ENCODE peak calls at places on chromosomes 4 and X, in six cellular contexts. J is breast epithelium, Q is HCT116, O is upper lobe of left lung, M is esophagus muscularis mucosa, T is HL-60. H is an unnamed sample.

GRCh38 chrX:15686818-15687685 is 22.4 kb upstream of the CLTRN start:
- DNase-seq in O (no peak), M (no peak), J (no peak), Q (peak; percentile 8), T (no peak), H (no peak)

GRCh38 chr4:167966161-167966560 is 126.2 kb upstream of the ANXA10 start:
- DNase-seq in J (no peak), Q (no peak), O (no peak), T (no peak), M (no peak), H (no peak)

GRCh38 chr4:139266583-139267257 is 13.3 kb downstream of the MGARP start:
- DNase-seq in T (peak; percentile 43), J (no peak), M (no peak), Q (no peak), O (no peak), H (peak; percentile 90)

GRCh38 chr4:169103966-169104412 is 93.9 kb upstream of the CBR4 start:
- DNase-seq in M (no peak), J (no peak), O (no peak), T (no peak), Q (no peak), H (no peak)

GRCh38 chrX:154443479-154443910 is 446 bp upstream of the FAM50A start:
- DNase-seq in O (no peak), J (no peak), T (no peak), Q (no peak), M (no peak), H (no peak)

GRCh38 chr4:125231661-125232060 is 83.1 kb upstream of the FAT4 start:
- DNase-seq in O (no peak), M (no peak), T (no peak), J (no peak), Q (no peak), H (no peak)

GRCh38 chrX:14528629-14529287 is 578 bp upstream of the GLRA2 start:
- DNase-seq in J (no peak), T (no peak), M (no peak), Q (peak; percentile 13), O (no peak), H (peak; percentile 63)

GRCh38 chr4:152485726-152486276 is 50.1 kb downstream of the FBXW7 start:
- DNase-seq in T (no peak), O (no peak), J (no peak), Q (no peak), M (no peak), H (no peak)

GRCh38 chrX:39982927-39983326 is 114.8 kb downstream of the BCOR start:
- DNase-seq in M (no peak), Q (no peak), O (no peak), J (no peak), T (no peak), H (no peak)

GRCh38 chr4:72629540-72629939 is 60.5 kb upstream of the ADAMTS3 start:
- DNase-seq in O (no peak), Q (no peak), J (no peak), M (no peak), T (no peak), H (no peak)

GRCh38 chr4:153257151-153257620 is 52.9 kb downstream of the TRIM2 start:
- DNase-seq in T (no peak), M (no peak), O (no peak), J (no peak), Q (no peak), H (no peak)

GRCh38 chr4:148071009-148071408 is 339.1 kb downstream of the ARHGAP10 start:
- DNase-seq in J (no peak), O (no peak), M (no peak), Q (no peak), T (no peak), H (no peak)

GRCh38 chr4:18213576-18214198 is 192.1 kb upstream of the LCORL start:
- DNase-seq in O (no peak), T (no peak), M (no peak), Q (no peak), J (no peak), H (no peak)

GRCh38 chr4:40693946-40694345 is 55.8 kb upstream of the NSUN7 start:
- DNase-seq in Q (no peak), O (no peak), T (no peak), J (no peak), M (no peak), H (no peak)

GRCh38 chr4:74473155-74473811 is 28.3 kb downstream of the AREG start:
- DNase-seq in M (no peak), T (no peak), Q (no peak), J (no peak), O (no peak), H (no peak)

GRCh38 chrX:21166302-21166982 is 207.8 kb upstream of the CNKSR2 start:
- DNase-seq in O (no peak), Q (no peak), J (no peak), M (no peak), T (no peak), H (no peak)

GRCh38 chr4:113899260-113900177 is 79.9 kb downstream of the ARSJ start:
- DNase-seq in M (no peak), J (no peak), Q (no peak), T (peak; percentile 13), O (no peak), H (no peak)

GRCh38 chrX:37993857-37994619 is 12.3 kb upstream of the SYTL5 start:
- DNase-seq in J (no peak), M (no peak), O (no peak), T (peak; percentile 21), Q (peak; percentile 42), H (no peak)

GRCh38 chr4:59091376-59092142 is 1981.4 kb upstream of the IGFBP7 start:
- DNase-seq in J (no peak), Q (no peak), M (no peak), O (peak; percentile 12), T (no peak), H (peak; percentile 54)

GRCh38 chr4:95715830-95716229 is 124.1 kb upstream of the PDHA2 start:
- DNase-seq in M (no peak), O (no peak), T (no peak), J (no peak), Q (no peak), H (no peak)

GRCh38 chrX:105297041-105297440 is 76.5 kb upstream of the TEX13A start:
- DNase-seq in M (no peak), J (no peak), O (no peak), Q (no peak), T (no peak), H (no peak)

GRCh38 chrX:31609130-31609529 is 537.3 kb upstream of the FTHL17 start:
- DNase-seq in J (no peak), M (no peak), O (no peak), Q (no peak), T (no peak), H (no peak)

GRCh38 chrX:11304829-11305228 is 11.6 kb downstream of the AMELX start:
- DNase-seq in J (no peak), M (no peak), O (no peak), Q (no peak), T (no peak), H (no peak)

DNA sequence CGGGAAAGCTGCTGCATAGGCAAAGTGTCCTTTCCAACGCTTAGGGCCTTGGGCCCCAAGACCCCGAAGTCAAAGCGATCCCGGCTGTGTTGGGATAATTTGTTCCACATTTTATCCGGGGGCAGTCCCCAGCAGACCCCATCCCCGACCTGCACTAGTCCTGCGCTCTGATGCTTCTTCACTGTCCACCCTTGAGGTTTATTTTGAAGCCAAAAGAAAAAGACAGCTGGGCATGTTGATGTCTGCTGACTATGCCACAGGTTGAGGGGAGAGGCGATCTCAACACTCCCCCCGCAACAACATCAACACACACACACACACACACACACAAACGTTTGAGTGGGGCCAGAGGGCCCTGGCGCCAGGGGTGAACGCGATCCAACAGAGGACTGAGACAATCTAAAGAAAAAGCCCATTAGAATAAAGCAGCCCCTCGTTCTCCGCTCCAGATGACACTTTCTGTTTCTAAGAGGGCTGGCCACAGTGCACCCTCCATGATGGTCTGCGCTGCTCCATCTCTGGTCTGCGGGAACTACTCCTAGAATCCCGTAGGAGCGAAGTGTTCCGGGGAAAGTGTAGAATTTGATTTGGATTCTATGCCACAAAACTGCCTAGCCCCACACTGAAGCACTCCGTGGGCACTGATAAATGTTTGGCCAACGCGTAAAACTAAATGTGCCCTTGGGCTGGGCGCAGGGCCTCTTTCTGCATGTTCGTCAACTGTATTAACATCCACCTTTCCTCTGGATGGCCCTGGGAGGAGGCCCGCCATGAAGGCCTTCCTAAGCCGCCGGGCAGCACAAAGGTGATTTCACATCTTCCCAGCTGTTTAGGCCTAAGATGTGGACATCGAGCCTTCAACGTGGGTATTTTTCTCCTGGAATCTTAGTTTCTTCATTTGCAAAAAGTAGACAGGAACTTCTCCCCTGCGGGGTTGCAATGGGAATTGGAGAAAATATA is 2.4 kb downstream of the MSX1 start:
- DNase-seq in O (no peak), M (no peak), T (no peak), J (no peak), Q (no peak), H (no peak)
- H3K27me3 ChIP-seq in O (peaks cover 5% of the 10 kb centered on the region), M (peaks cover 85% of the 10 kb centered on the region), T (peaks cover 82% of the 10 kb centered on the region), J (peaks cover 59% of the 10 kb centered on the region), Q (no peaks in the 10 kb centered on the region), H (peaks cover 91% of the 10 kb centered on the region)

GRCh38 chr4:53019485-53020382 is 157.6 kb downstream of the RASL11B start:
- DNase-seq in M (no peak), J (no peak), Q (no peak), T (no peak), O (no peak), H (no peak)
- TF ChIP-seq POLR2AphosphoS5 in M (no peak), J (no peak), Q (no peak), T (no peak), O (no peak), H (no peak)

GRCh38 chrX:25052798-25053534 is 37.2 kb upstream of the ARX start:
- DNase-seq in J (no peak), Q (no peak), T (no peak), M (no peak), O (no peak), H (no peak)
- H3K27me3 ChIP-seq in J (peaks cover 5% of the 10 kb centered on the region), Q (no peaks in the 10 kb centered on the region), T (peaks cover 2% of the 10 kb centered on the region), M (no peaks in the 10 kb centered on the region), O (no peaks in the 10 kb centered on the region), H (no peaks in the 10 kb centered on the region)

GRCh38 chrX:78957049-78957767 is 12.0 kb downstream of the P2RY10 start:
- DNase-seq in T (no peak), O (no peak), M (no peak), J (no peak), Q (no peak), H (no peak)

GRCh38 chrX:78960888-78961287 is 15.7 kb downstream of the P2RY10 start:
- DNase-seq in T (no peak), J (no peak), Q (no peak), O (no peak), M (no peak), H (no peak)

GRCh38 chrX:78958419-78959116 is 13.4 kb downstream of the P2RY10 start:
- DNase-seq in J (no peak), M (no peak), O (no peak), T (no peak), Q (no peak), H (no peak)

DNA sequence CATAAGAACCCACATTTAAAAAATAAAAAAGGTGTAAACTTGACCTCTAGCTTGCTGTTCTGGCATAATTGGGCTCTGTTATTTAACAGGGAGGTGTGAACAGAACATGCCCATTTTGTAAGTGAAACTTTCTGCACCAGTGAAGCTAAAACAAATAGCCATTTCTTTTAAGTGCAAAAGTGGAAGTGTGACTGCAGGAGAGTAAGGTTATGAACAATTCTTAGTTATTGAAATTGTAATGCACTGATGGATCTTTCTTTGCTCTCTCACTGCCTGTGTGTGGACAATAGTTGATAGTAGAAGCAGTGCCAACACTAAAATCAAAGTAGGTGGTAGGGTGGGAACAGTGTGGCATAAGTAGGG is 12.6 kb downstream of the P2RY10 start:
- DNase-seq in T (no peak), J (no peak), O (no peak), Q (no peak), M (no peak), H (no peak)
- TF ChIP-seq POLR2AphosphoS5 in T (no peak), J (no peak), O (no peak), Q (no peak), M (no peak), H (no peak)